ENCODE peak calls at places on chromosomes 6 and 20, in five cellular contexts. X, I, A, Y and M are unnamed samples.

GRCh38 chr6:111987295-111987694 is 66.6 kb upstream of the CCN6 start:
- DNase-seq in X (no peak), I (no peak), A (no peak), Y (no peak), M (no peak)

GRCh38 chr6:76771076-76771634 is 692.1 kb downstream of the HTR1B start:
- DNase-seq in X (no peak), I (no peak), A (no peak), Y (no peak), M (no peak)

GRCh38 chr6:149075616-149076354 is 241.7 kb upstream of the TAB2 start:
- DNase-seq in X (no peak), I (no peak), A (no peak), Y (no peak), M (no peak)

GRCh38 chr6:147141690-147142308 is 62.4 kb upstream of the STXBP5 start:
- DNase-seq in X (no peak), I (no peak), A (no peak), Y (no peak), M (no peak)

GRCh38 chr6:166317261-166318212 is 9.3 kb upstream of the PRR18 start:
- DNase-seq in X (no peak), I (no peak), A (no peak), Y (no peak), M (no peak)

GRCh38 chr6:118639054-118639964 is 12.1 kb downstream of the CEP85L start:
- DNase-seq in X (no peak), I (no peak), A (no peak), Y (no peak), M (no peak)

GRCh38 chr20:51586005-51586440 is 43.5 kb upstream of the NFATC2 start:
- DNase-seq in X (no peak), I (no peak), A (no peak), Y (no peak), M (no peak)

GRCh38 chr6:161273356-161273751 is 507 bp downstream of the AGPAT4 start:
- DNase-seq in X (no peak), I (no peak), A (no peak), Y (no peak), M (peak; percentile 48)